ENCODE peak calls at places on chromosome 14, in four cellular contexts. D is brain microvascular endothelial cell, B is stomach, Z is AG10803. Q is an unnamed sample.

GRCh38 chr14:23445773-23446172 is 10.3 kb upstream of the MYH7 start:
- DNase-seq in B (no peak), D (no peak), Z (no peak), Q (no peak)

GRCh38 chr14:61705017-61705416 is 9.7 kb downstream of the HIF1A start:
- DNase-seq in B (no peak), Z (no peak), D (no peak), Q (no peak)

GRCh38 chr14:61379639-61380184 is 58.3 kb downstream of the PRKCH start:
- DNase-seq in B (no peak), D (no peak), Z (no peak), Q (no peak)

GRCh38 chr14:94455928-94456327 is 3.3 kb upstream of the SERPINA11 start:
- DNase-seq in D (no peak), Z (no peak), B (no peak), Q (no peak)

GRCh38 chr14:86654558-86655184 is 1124.7 kb downstream of the FLRT2 start:
- DNase-seq in Z (peak), B (peak), D (peak), Q (peak)

GRCh38 chr14:23054000-23054811 is 3.1 kb downstream of the CDH24 start:
- DNase-seq in D (no peak), Z (no peak), B (no peak), Q (no peak)

GRCh38 chr14:92659765-92660561 is 88.5 kb downstream of the LGMN start:
- DNase-seq in D (no peak), B (no peak), Z (peak), Q (no peak)

GRCh38 chr14:22143360-22143759 is 445.7 kb downstream of the DAD1 start:
- DNase-seq in D (no peak), Z (no peak), B (no peak), Q (no peak)

GRCh38 chr14:43200519-43200918 is 1306.6 kb downstream of the FSCB start:
- DNase-seq in D (no peak), B (no peak), Z (no peak), Q (no peak)

GRCh38 chr14:64126548-64126947 is 167.6 kb downstream of the ESR2 start:
- DNase-seq in D (no peak), Z (no peak), B (no peak), Q (no peak)

GRCh38 chr14:96797943-96798349 is 764 bp downstream of the VRK1 start:
- DNase-seq in Z (no peak), D (no peak), B (no peak), Q (no peak)

DNA sequence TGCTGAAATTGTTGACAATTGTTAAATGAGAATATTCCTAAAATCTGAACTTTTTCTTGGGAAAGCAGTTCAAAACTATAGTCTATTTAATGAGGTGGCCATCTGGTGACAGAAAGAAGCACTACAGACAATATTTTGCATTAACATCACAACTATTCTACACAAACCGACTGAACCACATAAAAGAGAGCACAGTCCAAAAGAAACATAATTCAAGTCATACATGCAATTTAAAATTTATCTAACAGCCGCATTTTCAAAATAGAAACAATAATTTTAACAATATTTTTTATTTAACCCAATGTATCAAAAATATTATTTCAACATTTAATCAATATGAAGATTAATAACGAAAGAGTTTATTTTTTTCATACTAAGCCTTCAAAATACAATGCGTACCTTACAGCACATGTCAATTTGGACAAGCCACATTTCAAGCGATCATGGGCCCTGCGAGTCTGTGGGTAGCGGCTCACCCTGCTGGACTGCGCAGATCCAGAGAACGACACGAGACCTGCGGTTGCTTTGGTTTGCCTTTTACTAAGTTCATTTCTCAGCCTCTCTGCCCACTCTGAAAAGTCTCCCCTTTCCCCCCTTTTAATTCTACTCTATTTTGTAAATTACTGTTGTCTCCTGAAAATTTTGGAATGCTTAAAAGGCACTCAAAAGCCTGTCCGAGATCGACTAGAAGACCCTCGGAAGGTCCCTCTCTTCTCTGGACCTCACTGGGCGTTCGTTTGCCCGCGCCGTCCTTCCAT is 941 bp upstream of the LRRC9 start:
- DNase-seq in Z (peak), D (peak), B (no peak), Q (peak)
- TF ChIP-seq CTCF in Z (peak), D (peak), B (peak), Q (peak)

GRCh38 chr14:100317897-100318808 is 5.0 kb upstream of the SLC25A47 start:
- DNase-seq in B (peak), Z (peak), D (peak), Q (peak)
- H3K4me3 ChIP-seq in B (peak), Z (peak), D (peak), Q (no peak)

GRCh38 chr14:90274808-90275454 is 18.6 kb downstream of the PSMC1 start:
- DNase-seq in D (peak), B (no peak), Z (peak), Q (peak)

GRCh38 chr14:90275455-90275814 is 19.1 kb downstream of the PSMC1 start:
- DNase-seq in Z (no peak), B (no peak), D (no peak), Q (no peak)

GRCh38 chr14:90272523-90272922 is 16.2 kb downstream of the PSMC1 start:
- DNase-seq in B (no peak), D (no peak), Z (no peak), Q (no peak)

GRCh38 chr14:90273532-90273931 is 17.2 kb downstream of the PSMC1 start:
- DNase-seq in Z (no peak), B (no peak), D (no peak), Q (peak)

GRCh38 chr14:90274019-90274418 is 17.7 kb downstream of the PSMC1 start:
- DNase-seq in Z (no peak), D (no peak), B (no peak), Q (no peak)
- TF ChIP-seq CTCF in Z (peak), D (peak), B (no peak), Q (no peak)

DNA sequence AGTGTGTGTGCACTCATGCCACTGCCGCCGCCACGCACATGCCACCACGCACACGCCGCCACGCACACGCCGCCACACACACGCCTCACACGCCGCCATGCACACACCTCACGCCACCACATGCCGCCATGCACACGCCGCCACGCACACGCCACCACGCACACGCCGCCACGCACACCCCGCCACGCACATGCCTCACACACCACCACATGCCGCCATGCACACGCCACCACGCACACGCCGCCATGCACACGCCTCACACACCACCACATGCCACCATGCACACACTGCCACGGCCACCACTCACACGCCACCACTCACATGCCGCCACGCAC is 6.3 kb downstream of the CLBA1 start:
- DNase-seq in Z (no peak), B (no peak), D (no peak), Q (no peak)
- H3K4me3 ChIP-seq in Z (no peak), B (no peak), D (no peak), Q (no peak)

GRCh38 chr14:26191123-26191522 is 406.7 kb downstream of the NOVA1 start:
- DNase-seq in B (no peak), Z (no peak), D (no peak), Q (peak)
- TF ChIP-seq CTCF in B (no peak), Z (peak), D (no peak), Q (peak)